ENCODE peak calls at places on chromosomes 16 and 17, in seven cellular contexts. W is neural progenitor cell, B is ovary, C is lung, V is endothelial cell of umbilical vein, U is tibial nerve, E is A549. F is an unnamed sample. For H3K4me1 and H3K9me3, the result is how much of the 10 kb centered on the place peaks cover.

GRCh38 chr16:1003551-1004347 is 22.2 kb downstream of the SOX8 start:
- DNase-seq in W (no peak), B (no peak), C (no peak), V (peak), U (no peak), E (no peak), F (no peak)

GRCh38 chr16:86576591-86577313 is 1.6 kb upstream of the FOXL1 start:
- DNase-seq in W (no peak), B (no peak), C (no peak), V (no peak), U (no peak), E (no peak), F (no peak)

GRCh38 chr17:7885357-7886226 is 3.0 kb upstream of the CHD3 start:
- DNase-seq in W (peak), B (peak), C (peak), V (peak), U (peak), E (peak), F (peak)

GRCh38 chr16:23296994-23297393 is 5.1 kb upstream of the SCNN1B start:
- DNase-seq in W (peak), B (no peak), C (no peak), V (no peak), U (no peak), E (peak), F (no peak)

GRCh38 chr16:5633845-5634440 is 536.3 kb upstream of the EEF2KMT start:
- DNase-seq in W (peak), B (no peak), C (no peak), V (no peak), U (no peak), E (peak), F (peak)

GRCh38 chr16:71328151-71328550 is 30.4 kb upstream of the CALB2 start:
- DNase-seq in W (no peak), B (no peak), C (no peak), V (no peak), U (no peak), E (no peak), F (no peak)

GRCh38 chr17:31488982-31489294 is 97.5 kb downstream of the RAB11FIP4 start:
- DNase-seq in W (no peak), B (no peak), C (no peak), V (no peak), U (no peak), E (no peak), F (no peak)

GRCh38 chr16:57149391-57149790 is 36.4 kb downstream of the PSME3IP1 start:
- DNase-seq in W (no peak), B (peak), C (no peak), V (no peak), U (no peak), E (no peak), F (no peak)

GRCh38 chr16:52861614-52862022 is 191.1 kb downstream of the CHD9NB start:
- DNase-seq in W (peak), B (no peak), C (no peak), V (no peak), U (no peak), E (peak), F (no peak)

GRCh38 chr17:67246648-67247415 is 1.8 kb upstream of the HELZ start:
- DNase-seq in W (peak), B (no peak), C (peak), V (peak), U (no peak), E (peak), F (peak)

GRCh38 chr16:75987323-75987722 is 261.0 kb upstream of the CPHXL start:
- DNase-seq in W (no peak), B (no peak), C (no peak), V (no peak), U (no peak), E (no peak), F (no peak)
- H3K4me1 ChIP-seq in W (under half), B (under half), C (under half), V (under half), U (under half), E (under half), F (under half)

DNA sequence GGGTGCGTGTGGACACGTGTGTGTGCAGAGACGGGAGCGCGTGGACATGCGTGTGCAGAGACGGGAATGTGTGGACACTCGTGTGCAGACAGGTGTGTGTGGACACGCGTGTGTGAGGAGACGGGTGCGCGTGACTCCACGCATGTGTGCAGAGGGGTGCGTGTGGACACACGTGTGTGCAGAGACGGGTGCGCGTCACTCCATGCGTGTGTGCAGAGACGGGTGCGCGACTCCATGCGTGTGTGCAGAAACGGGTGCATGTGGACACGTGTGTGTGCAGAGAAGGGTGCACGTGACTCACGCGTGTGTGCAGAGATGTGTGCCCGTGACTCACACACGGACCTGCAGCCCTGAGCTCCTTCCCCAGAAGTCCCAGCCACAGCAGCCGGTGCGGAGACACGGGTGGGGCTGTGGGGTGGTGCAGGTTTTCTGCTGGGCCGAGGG is 2.2 kb upstream of the CD7 start:
- DNase-seq in W (no peak), B (no peak), C (no peak), V (no peak), U (no peak), E (no peak), F (no peak)
- H3K9me3 ChIP-seq in W (under half), B (under half), C (under half), V (under half), U (under half), E (under half), F (under half)

GRCh38 chr17:74748529-74749261 is at the start of gene NHERF1:
- DNase-seq in W (peak), B (peak), C (peak), V (no peak), U (peak), E (peak), F (peak)

GRCh38 chr17:74750039-74750326 is 1.6 kb downstream of the NHERF1 start:
- DNase-seq in W (no peak), B (no peak), C (no peak), V (no peak), U (no peak), E (no peak), F (no peak)

GRCh38 chr17:74746922-74747321 is 1.5 kb upstream of the NHERF1 start:
- DNase-seq in W (peak), B (no peak), C (no peak), V (no peak), U (no peak), E (no peak), F (no peak)

GRCh38 chr17:74749262-74750038 is 1.0 kb downstream of the NHERF1 start:
- DNase-seq in W (peak), B (no peak), C (no peak), V (no peak), U (no peak), E (no peak), F (peak)

GRCh38 chr17:74748279-74748528 is 224 bp upstream of the NHERF1 start:
- DNase-seq in W (no peak), B (no peak), C (no peak), V (peak), U (no peak), E (no peak), F (no peak)
- H3K4me1 ChIP-seq in W (half or more), B (under half), C (under half), V (under half), U (half or more), E (under half), F (under half)

GRCh38 chr16:35792516-35793285 is 2333.3 kb downstream of the TP53TG3F start:
- DNase-seq in W (no peak), B (no peak), C (no peak), V (no peak), U (no peak), E (no peak), F (no peak)

GRCh38 chr16:35798885-35799426 is 2339.5 kb downstream of the TP53TG3F start:
- DNase-seq in W (no peak), B (no peak), C (no peak), V (no peak), U (no peak), E (peak), F (no peak)

GRCh38 chr16:35795361-35796029 is 2336.1 kb downstream of the TP53TG3F start:
- DNase-seq in W (no peak), B (no peak), C (no peak), V (no peak), U (no peak), E (no peak), F (no peak)

GRCh38 chr16:35797811-35798210 is 2338.4 kb downstream of the TP53TG3F start:
- DNase-seq in W (no peak), B (no peak), C (no peak), V (no peak), U (no peak), E (no peak), F (no peak)
- H3K9me3 ChIP-seq in W (under half), B (under half), C (under half), V (under half), U (under half), E (under half), F (under half)

F was measured in adipocyte.